ENCODE peak calls at places on chromosomes 4 and X, in four cellular contexts. O is HL-60, F is ACHN, I is LoVo. A is an unnamed sample.

GRCh38 chr4:139922625-139923024 is 231.4 kb downstream of the MAML3 start:
- DNase-seq in O (no peak), F (no peak), I (no peak), A (no peak)

GRCh38 chr4:80221161-80221560 is 23.9 kb downstream of the PRDM8 start:
- DNase-seq in O (no peak), F (peak), I (no peak), A (no peak)

GRCh38 chrX:26442340-26442739 is 226.4 kb downstream of the MAGEB5 start:
- DNase-seq in O (peak), F (peak), I (no peak), A (peak)

GRCh38 chr4:5780831-5781480 is 70.0 kb downstream of the EVC start:
- DNase-seq in O (no peak), F (no peak), I (no peak), A (no peak)

GRCh38 chr4:76993787-76994641 is 44.5 kb downstream of the SEPTIN11 start:
- DNase-seq in O (no peak), F (no peak), I (no peak), A (no peak)

GRCh38 chr4:157315968-157316367 is 95.4 kb downstream of the GRIA2 start:
- DNase-seq in O (no peak), F (no peak), I (no peak), A (no peak)

GRCh38 chr4:75514949-75515612 is 808 bp downstream of the THAP6 start:
- DNase-seq in O (no peak), F (no peak), I (no peak), A (no peak)

GRCh38 chr4:45693746-45694145 is 430.1 kb downstream of the GABRG1 start:
- DNase-seq in O (no peak), F (no peak), I (no peak), A (no peak)

GRCh38 chr4:7941111-7942018 is 1.7 kb upstream of the AFAP1 start:
- DNase-seq in O (no peak), F (peak), I (no peak), A (no peak)

GRCh38 chrX:129706395-129707072 is 32.2 kb upstream of the XPNPEP2 start:
- DNase-seq in O (no peak), F (no peak), I (no peak), A (no peak)

GRCh38 chr4:74202062-74202586 is 44.2 kb downstream of the MTHFD2L start:
- DNase-seq in O (no peak), F (no peak), I (peak), A (no peak)

GRCh38 chr4:160810415-160810814 is 1353.4 kb downstream of the FSTL5 start:
- DNase-seq in O (no peak), F (no peak), I (no peak), A (no peak)

GRCh38 chr4:135365065-135365464 is 1163.5 kb upstream of the PABPC4L start:
- DNase-seq in O (no peak), F (no peak), I (no peak), A (no peak)

A was measured in smooth muscle cell of the brain vasculature.